ENCODE peak calls at places on chromosomes 4 and X, in six cellular contexts. I is tibial artery, U is uterus, N is fibroblast of lung, A is foreskin keratinocyte, F is thyroid gland. Z is an unnamed sample.
A peak's percentile ranks its signal among the peaks of the same experiment; 100 is the strongest.

GRCh38 chrX:28659269-28659668 is 72.0 kb downstream of the IL1RAPL1 start:
- DNase-seq in U (no peak), A (no peak), F (no peak), I (no peak), N (no peak), Z (peak; percentile 54)

GRCh38 chr4:41069838-41070237 is 144.5 kb downstream of the APBB2 start:
- DNase-seq in I (no peak), U (no peak), A (no peak), F (no peak), N (no peak), Z (no peak)

GRCh38 chr4:37510626-37511025 is 175.6 kb downstream of the RELL1 start:
- DNase-seq in A (no peak), U (no peak), N (no peak), F (no peak), I (no peak), Z (no peak)

GRCh38 chrX:63506320-63506719 is 155.2 kb upstream of the SPIN4 start:
- DNase-seq in I (no peak), N (peak; percentile 58), A (peak; percentile 21), F (no peak), U (no peak), Z (no peak)

GRCh38 chr4:168917150-168917779 is 92.8 kb downstream of the CBR4 start:
- DNase-seq in A (no peak), F (no peak), I (no peak), U (no peak), N (peak; percentile 77), Z (no peak)

GRCh38 chr4:139144161-139144859 is 32.7 kb downstream of the ELF2 start:
- DNase-seq in U (peak; percentile 74), N (peak; percentile 42), F (peak; percentile 32), I (peak; percentile 73), A (peak; percentile 83), Z (peak; percentile 82)

GRCh38 chr4:81052119-81053068 is 21.9 kb downstream of the BMP3 start:
- DNase-seq in F (peak; percentile 56), I (peak; percentile 40), N (peak; percentile 76), U (no peak), A (peak; percentile 43), Z (no peak)

GRCh38 chr4:1599491-1600210 is 84.5 kb downstream of the FAM53A start:
- DNase-seq in U (no peak), N (no peak), I (no peak), A (no peak), F (no peak), Z (peak; percentile 67)

GRCh38 chr4:161428180-161428965 is 735.4 kb downstream of the FSTL5 start:
- DNase-seq in N (no peak), A (no peak), U (no peak), F (no peak), I (no peak), Z (no peak)

GRCh38 chr4:100828986-100829685 is 311.3 kb upstream of the EMCN start:
- DNase-seq in I (no peak), U (no peak), F (no peak), A (peak; percentile 41), N (no peak), Z (no peak)

GRCh38 chr4:52059372-52059771 is 8.3 kb downstream of the SPATA18 start:
- DNase-seq in U (peak; percentile 25), F (no peak), A (peak; percentile 86), I (no peak), N (peak; percentile 44), Z (no peak)

GRCh38 chr4:70746179-70746839 is 24.5 kb downstream of the RUFY3 start:
- DNase-seq in F (peak; percentile 39), N (peak; percentile 66), A (no peak), U (no peak), I (no peak), Z (no peak)

GRCh38 chr4:70743728-70744127 is 22.0 kb downstream of the RUFY3 start:
- DNase-seq in U (no peak), I (no peak), N (no peak), A (no peak), F (no peak), Z (no peak)

GRCh38 chr4:70753630-70754029 is 31.9 kb downstream of the RUFY3 start:
- DNase-seq in I (no peak), F (no peak), A (no peak), U (no peak), N (no peak), Z (no peak)

GRCh38 chr4:70749313-70749712 is 27.5 kb downstream of the RUFY3 start:
- DNase-seq in I (no peak), A (no peak), U (no peak), N (no peak), F (no peak), Z (no peak)

DNA sequence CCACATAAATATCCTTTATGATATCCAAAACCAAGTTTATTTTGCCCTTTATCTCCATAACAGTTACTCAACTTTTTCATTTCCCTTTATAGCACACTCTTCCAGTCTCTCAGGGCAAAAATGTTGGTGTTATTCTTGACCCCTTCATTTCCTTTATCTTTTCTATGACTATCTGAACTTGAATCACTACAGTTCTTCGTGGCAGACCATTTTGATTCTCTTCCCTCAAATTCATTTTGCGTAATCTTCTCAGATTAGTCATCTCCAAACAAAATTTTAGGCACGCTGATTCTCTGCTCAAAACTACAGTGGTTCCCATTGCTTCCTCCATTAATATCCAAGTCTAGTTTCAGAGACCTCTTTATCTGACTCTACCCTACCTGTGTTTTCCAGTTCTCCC is 26.1 kb downstream of the RUFY3 start:
- DNase-seq in A (no peak), U (no peak), I (no peak), N (peak; percentile 39), F (no peak), Z (no peak)
- H3K27ac ChIP-seq in A (no peak overlapping the region), U (no peak overlapping the region), I (no peak overlapping the region), N (no peak overlapping the region), F (no peak overlapping the region), Z (no peak overlapping the region)

GRCh38 chr4:114226178-114226577 is 246.7 kb upstream of the ARSJ start:
- DNase-seq in U (no peak), N (peak; percentile 25), I (no peak), A (no peak), F (no peak), Z (no peak)
- H3K27ac ChIP-seq in U (no peak overlapping the region), N (no peak overlapping the region), I (no peak overlapping the region), A (no peak overlapping the region), F (no peak overlapping the region), Z (no peak overlapping the region)

GRCh38 chrX:153494541-153495361 is at the start of gene BGN:
- DNase-seq in U (peak; percentile 62), A (no peak), N (peak; percentile 41), I (peak; percentile 47), F (peak; percentile 75), Z (peak; percentile 91)
- H3K27ac ChIP-seq in U (peak within 1 kb of the TSS; percentile 65), A (no peak within 1 kb of the TSS), N (no peak within 1 kb of the TSS), I (peak within 1 kb of the TSS; percentile 93), F (no peak within 1 kb of the TSS), Z (peak within 1 kb of the TSS; percentile 80)

GRCh38 chr4:67988986-67989385 is 25.7 kb upstream of the TMPRSS11A start:
- DNase-seq in A (no peak), I (no peak), U (no peak), N (no peak), F (no peak), Z (no peak)
- H3K27ac ChIP-seq in A (no peak overlapping the region), I (no peak overlapping the region), U (no peak overlapping the region), N (no peak overlapping the region), F (no peak overlapping the region), Z (no peak overlapping the region)

GRCh38 chrX:46209768-46210167 is 335.5 kb downstream of the ZNF674 start:
- DNase-seq in A (peak; percentile 93), N (no peak), I (no peak), F (no peak), U (no peak), Z (no peak)

GRCh38 chrX:46204721-46205422 is 340.3 kb downstream of the ZNF674 start:
- DNase-seq in A (no peak), I (no peak), F (no peak), U (no peak), N (no peak), Z (no peak)

GRCh38 chrX:46209037-46209436 is 336.2 kb downstream of the ZNF674 start:
- DNase-seq in I (no peak), F (no peak), U (no peak), N (no peak), A (no peak), Z (no peak)

GRCh38 chrX:46211079-46211478 is 334.1 kb downstream of the ZNF674 start:
- DNase-seq in F (no peak), N (no peak), I (no peak), U (no peak), A (no peak), Z (no peak)

GRCh38 chrX:46208225-46208854 is 336.9 kb downstream of the ZNF674 start:
- DNase-seq in N (peak; percentile 3), F (no peak), A (peak; percentile 77), U (no peak), I (no peak), Z (no peak)
- H3K27ac ChIP-seq in N (no peak overlapping the region), F (no peak overlapping the region), A (no peak overlapping the region), U (no peak overlapping the region), I (peak overlapping the region; percentile 19), Z (no peak overlapping the region)

DNA sequence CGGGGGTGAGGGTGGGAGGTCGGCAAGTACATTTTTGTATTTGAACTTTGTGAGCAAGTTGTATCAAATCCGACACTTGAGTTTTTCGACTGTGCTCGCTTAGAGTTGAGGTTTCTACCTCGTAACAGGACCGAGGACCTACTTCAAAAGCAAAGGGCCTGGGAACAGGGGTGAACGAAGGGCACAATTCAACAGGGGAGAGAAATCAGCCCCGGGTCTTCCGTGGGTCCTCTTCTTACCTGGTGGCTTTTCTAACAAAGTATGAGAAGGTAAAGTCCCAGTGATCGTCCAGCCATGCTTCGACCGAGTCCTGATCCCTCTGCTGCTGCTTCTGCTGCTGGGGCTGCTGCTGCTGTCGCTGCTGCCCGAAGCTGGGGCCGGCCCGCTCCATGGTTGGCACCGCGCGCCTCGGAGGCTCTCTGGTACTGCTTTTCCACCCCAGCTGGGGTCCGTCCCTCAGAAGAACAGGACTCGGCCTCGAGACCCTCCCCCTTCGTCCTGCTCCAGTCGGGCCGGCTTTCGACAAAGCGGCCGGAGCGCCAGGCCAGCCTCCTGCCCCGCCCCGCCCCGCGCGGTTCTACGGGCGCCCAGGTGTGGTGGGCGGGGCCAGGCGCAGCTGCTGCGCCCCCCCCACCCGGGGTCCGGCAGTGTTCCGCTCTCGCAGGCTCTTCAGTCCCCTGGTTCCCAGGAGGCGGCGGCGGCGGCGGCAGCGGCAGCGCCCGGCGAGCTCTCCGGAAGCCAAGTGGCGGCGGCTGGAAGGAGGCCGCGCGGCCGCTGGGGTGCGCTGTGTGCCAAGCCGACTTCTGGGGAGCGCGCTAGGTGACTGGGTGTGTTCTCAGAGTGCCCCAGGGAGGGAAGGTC is at the start of gene PDE5A:
- DNase-seq in N (peak; percentile 84), F (peak; percentile 92), U (peak; percentile 61), I (peak; percentile 78), A (peak; percentile 84), Z (peak; percentile 94)
- H3K27ac ChIP-seq in N (peak within 1 kb of the TSS; percentile 85), F (peak within 1 kb of the TSS; percentile 90), U (peak within 1 kb of the TSS; percentile 92), I (peak within 1 kb of the TSS; percentile 90), A (no peak within 1 kb of the TSS), Z (peak within 1 kb of the TSS; percentile 96)

DNA sequence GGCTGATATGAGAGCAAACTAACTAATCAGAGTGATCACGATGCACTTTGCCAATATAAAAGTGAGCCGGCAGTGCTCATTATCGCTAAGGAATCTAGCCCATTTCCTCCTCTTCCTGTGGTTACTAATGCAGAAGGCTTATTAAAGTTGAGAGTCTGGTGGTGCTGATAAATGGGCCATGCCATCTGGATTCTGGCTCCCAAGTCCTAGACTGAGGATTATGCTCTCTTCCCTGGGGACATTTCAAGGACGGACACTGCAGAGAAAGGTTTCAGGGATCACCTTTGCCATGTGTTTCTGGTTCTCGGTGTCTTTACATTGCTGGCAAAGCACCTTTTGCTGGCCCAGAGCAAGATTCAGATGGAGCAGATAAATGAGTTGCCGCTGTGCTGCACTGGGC is 85.3 kb downstream of the RTL5 start:
- DNase-seq in A (no peak), N (no peak), F (no peak), I (no peak), U (no peak), Z (no peak)
- H3K27ac ChIP-seq in A (no peak overlapping the region), N (no peak overlapping the region), F (peak overlapping the region; percentile 80), I (peak overlapping the region; percentile 83), U (peak overlapping the region; percentile 49), Z (peak overlapping the region; percentile 31)